ENCODE peak calls at places on chromosome 20, in eight cellular contexts. R is IMR-90, S is Calu3, Y is psoas muscle, P is esophagus squamous epithelium, M is BJ, Q is fibroblast of the aortic adventitia, G is neural progenitor cell. L is an unnamed sample.
A peak's percentile ranks its signal among the peaks of the same experiment; 100 is the strongest.

GRCh38 chr20:36908603-36909002 is 32.7 kb downstream of the TLDC2 start:
- DNase-seq in R (no peak), Y (no peak), G (no peak), Q (no peak), S (no peak), P (no peak), M (no peak), L (peak; percentile 29)

GRCh38 chr20:48722737-48723191 is 105.0 kb downstream of the PREX1 start:
- DNase-seq in P (no peak), S (peak; percentile 37), Q (peak; percentile 33), R (no peak), G (no peak), Y (no peak), M (no peak), L (peak; percentile 58)

GRCh38 chr20:47011984-47012383 is 117.3 kb downstream of the EYA2 start:
- DNase-seq in Q (no peak), S (no peak), Y (no peak), R (no peak), P (no peak), M (no peak), G (no peak), L (no peak)

GRCh38 chr20:58500256-58500655 is 14.9 kb downstream of the APCDD1L start:
- DNase-seq in P (no peak), Y (no peak), Q (no peak), M (no peak), S (no peak), R (no peak), G (no peak), L (no peak)

GRCh38 chr20:59463541-59463940 is 140.8 kb upstream of the PHACTR3 start:
- DNase-seq in Y (no peak), M (no peak), Q (no peak), R (no peak), P (no peak), S (no peak), G (no peak), L (no peak)

GRCh38 chr20:57395111-57395959 is 4.1 kb downstream of the RBM38 start:
- DNase-seq in Q (peak; percentile 83), G (peak; percentile 91), Y (peak; percentile 86), S (no peak), R (peak; percentile 53), M (no peak), P (no peak), L (peak; percentile 66)

GRCh38 chr20:38198238-38198861 is 33.3 kb upstream of the TGM2 start:
- DNase-seq in P (no peak), S (no peak), Q (no peak), Y (no peak), R (peak; percentile 73), M (no peak), G (no peak), L (no peak)

GRCh38 chr20:60921021-60921622 is 330.9 kb upstream of the CDH4 start:
- DNase-seq in P (no peak), M (no peak), S (no peak), Q (no peak), R (peak; percentile 8), Y (no peak), G (peak; percentile 80), L (peak; percentile 21)

GRCh38 chr20:17640875-17641378 is 41.1 kb downstream of the RRBP1 start:
- DNase-seq in M (no peak), G (no peak), Y (no peak), Q (no peak), R (no peak), S (no peak), P (no peak), L (no peak)

GRCh38 chr20:15930324-15931305 is 642.6 kb downstream of the KIF16B start:
- DNase-seq in Q (no peak), M (peak; percentile 11), R (peak; percentile 39), S (no peak), Y (no peak), G (peak; percentile 47), P (no peak), L (peak; percentile 50)

GRCh38 chr20:53708129-53708968 is 114.7 kb upstream of the ZNF217 start:
- DNase-seq in S (no peak), Y (no peak), R (peak; percentile 85), M (peak; percentile 57), Q (peak; percentile 25), G (peak; percentile 16), P (no peak), L (peak; percentile 91)

GRCh38 chr20:51432251-51432784 is 110.2 kb downstream of the NFATC2 start:
- DNase-seq in M (no peak), Y (no peak), S (no peak), Q (no peak), R (no peak), G (no peak), P (no peak), L (no peak)

GRCh38 chr20:41716911-41717310 is 98.7 kb upstream of the CHD6 start:
- DNase-seq in Q (no peak), Y (no peak), S (no peak), G (no peak), R (no peak), P (no peak), M (no peak), L (no peak)

GRCh38 chr20:31573555-31574295 is 31.4 kb upstream of the ID1 start:
- DNase-seq in G (no peak), S (peak; percentile 38), P (no peak), M (no peak), Q (peak; percentile 18), Y (no peak), R (no peak), L (no peak)

GRCh38 chr20:9710685-9711084 is 128.2 kb downstream of the PAK5 start:
- DNase-seq in Q (no peak), Y (no peak), S (no peak), R (no peak), G (no peak), P (no peak), M (no peak), L (no peak)

GRCh38 chr20:53959849-53960585 is 110.4 kb downstream of the BCAS1 start:
- DNase-seq in P (no peak), G (no peak), M (no peak), Q (peak; percentile 67), R (no peak), S (no peak), Y (no peak), L (peak; percentile 88)

GRCh38 chr20:15887387-15887786 is 685.9 kb downstream of the KIF16B start:
- DNase-seq in P (no peak), Y (no peak), M (no peak), Q (no peak), G (no peak), R (no peak), S (no peak), L (no peak)

GRCh38 chr20:51757226-51757625 is 11.0 kb downstream of the ATP9A start:
- DNase-seq in R (no peak), S (no peak), P (no peak), Y (no peak), M (no peak), Q (no peak), G (no peak), L (no peak)

GRCh38 chr20:5349448-5349847 is 32.7 kb upstream of the PROKR2 start:
- DNase-seq in M (no peak), R (peak; percentile 1), S (no peak), Y (no peak), P (no peak), Q (no peak), G (no peak), L (no peak)

GRCh38 chr20:57104711-57105110 is 161.7 kb downstream of the BMP7 start:
- DNase-seq in R (no peak), Y (no peak), Q (no peak), S (no peak), M (no peak), G (no peak), P (no peak), L (no peak)

DNA sequence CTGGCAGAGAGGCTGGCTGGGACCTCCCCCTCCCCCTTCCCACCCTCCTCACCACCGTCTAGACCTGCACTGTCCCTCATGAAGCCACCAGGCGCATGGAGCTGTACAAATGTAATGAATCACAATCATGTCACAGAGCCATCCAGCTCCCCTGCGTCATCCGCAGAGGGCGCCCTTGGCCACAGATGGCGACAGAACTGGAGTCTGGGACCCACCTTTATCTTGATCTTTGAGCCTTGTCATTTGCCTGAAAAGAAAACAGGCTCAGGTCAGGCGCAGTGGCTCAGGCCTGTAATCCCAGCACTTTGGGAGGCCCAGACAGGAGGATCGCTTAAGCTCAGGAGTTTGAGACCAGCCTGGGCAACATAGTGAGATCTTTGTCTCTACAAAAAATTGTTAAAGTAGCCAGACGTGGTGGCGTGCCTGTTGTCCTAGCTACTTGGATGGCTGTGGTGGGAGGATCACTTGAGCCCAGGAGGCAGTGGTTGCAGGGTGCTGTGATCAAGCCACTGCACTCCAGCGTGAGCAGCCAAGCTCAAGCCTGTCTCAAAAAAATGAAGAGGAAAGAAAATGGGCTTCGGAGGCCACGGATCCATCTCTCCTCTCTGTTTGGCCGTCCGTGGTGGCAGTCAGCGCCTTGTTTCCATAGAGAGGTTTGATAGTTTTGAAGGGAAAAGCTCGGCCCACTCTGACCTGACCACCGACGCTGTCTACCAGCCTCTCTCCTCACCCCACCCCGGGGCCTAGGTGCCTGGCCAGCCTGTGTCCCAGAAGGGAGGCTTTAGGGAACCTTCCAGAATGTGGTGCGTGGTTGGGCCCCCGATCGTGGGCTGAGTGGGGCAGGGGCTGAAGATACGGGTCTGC is 6.2 kb downstream of the COL9A3 start:
- DNase-seq in Q (no peak), R (peak; percentile 11), Y (no peak), S (peak; percentile 89), P (no peak), G (peak; percentile 68), M (no peak), L (no peak)
- TF ChIP-seq CTCF in Q (peak; percentile 7), R (peak; percentile 38), Y (no peak), S (peak; percentile 39), P (no peak), G (peak; percentile 55), M (peak; percentile 27), L (peak; percentile 29)

GRCh38 chr20:44056010-44056698 is 130.8 kb downstream of the JPH2 start:
- DNase-seq in M (no peak), P (no peak), S (peak; percentile 75), Q (no peak), G (peak; percentile 72), R (no peak), Y (no peak), L (no peak)
- TF ChIP-seq CTCF in M (peak; percentile 37), P (no peak), S (peak; percentile 83), Q (peak; percentile 8), G (peak; percentile 67), R (peak; percentile 36), Y (peak; percentile 52), L (no peak)

GRCh38 chr20:44785768-44786167 is 24.6 kb downstream of the RIMS4 start:
- DNase-seq in S (no peak), Q (peak; percentile 34), M (no peak), G (peak; percentile 58), R (no peak), Y (no peak), P (no peak), L (no peak)
- TF ChIP-seq CTCF in S (no peak), Q (peak; percentile 27), M (no peak), G (peak; percentile 43), R (no peak), Y (no peak), P (no peak), L (peak; percentile 5)

DNA sequence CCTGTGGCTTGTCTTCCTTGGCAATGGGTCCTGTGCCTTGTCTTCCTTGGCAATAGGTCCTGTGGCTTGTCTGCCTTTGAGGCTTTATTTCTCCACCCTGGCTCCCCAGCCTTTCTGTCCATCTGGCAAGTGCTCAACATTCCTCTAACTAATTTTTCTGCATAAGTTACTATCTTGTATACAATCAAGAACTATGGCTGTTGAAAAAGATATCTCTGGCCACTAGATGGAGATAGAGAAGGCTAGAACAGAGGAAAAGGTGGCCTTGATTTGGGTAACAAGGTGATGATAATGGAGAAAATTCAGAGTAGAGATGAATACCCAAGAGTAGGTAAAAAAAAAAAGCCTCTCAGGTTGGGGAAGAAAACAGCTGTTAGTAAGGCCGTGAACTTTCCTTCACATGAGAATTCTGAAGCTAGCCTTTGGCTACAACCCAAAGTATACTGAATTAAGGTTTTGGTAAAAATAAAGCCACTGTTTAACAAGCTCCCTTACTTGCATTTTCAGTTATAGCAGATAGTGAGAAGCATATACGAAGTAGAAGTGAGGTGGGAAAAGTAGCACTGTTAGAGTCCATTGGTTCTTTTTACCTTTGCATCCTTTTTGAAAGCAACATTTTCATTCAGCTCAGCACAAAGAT is 505.0 kb downstream of the DOK5 start:
- DNase-seq in R (no peak), Q (no peak), P (no peak), G (peak; percentile 50), Y (no peak), M (no peak), S (no peak), L (no peak)
- TF ChIP-seq CTCF in R (no peak), Q (no peak), P (peak; percentile 41), G (peak; percentile 78), Y (peak; percentile 32), M (no peak), S (no peak), L (no peak)

L was measured in AG10803.